ENCODE peak calls at places on chromosomes 7 and 10, in seven cellular contexts. One of them, this sample, is unnamed.

GRCh38 chr10:97006364-97006763 is 174.3 kb downstream of the LCOR start:
- DNase-seq in left ventricle myocardium inferior: no peak
- DNase-seq in glomerular endothelial cell: no peak
- DNase-seq in activated CD8-positive, alpha-beta memory T cell treated with anti-CD3 and anti-CD28 coated beads, Interleukin-2, amount 50 U/mL, for 48 hours: peak; percentile 39
- DNase-seq in activated T-cell treated with anti-CD3 and anti-CD28 coated beads, Interleukin-2, amount 50 U/mL, for 72 hours: no peak
- DNase-seq in K562: no peak
- DNase-seq in fibroblast of villous mesenchyme: no peak
- DNase-seq in this sample: no peak

GRCh38 chr10:98980353-98980752 is 255.3 kb downstream of the HPSE2 start:
- DNase-seq in left ventricle myocardium inferior: no peak
- DNase-seq in glomerular endothelial cell: no peak
- DNase-seq in activated CD8-positive, alpha-beta memory T cell treated with anti-CD3 and anti-CD28 coated beads, Interleukin-2, amount 50 U/mL, for 48 hours: no peak
- DNase-seq in activated T-cell treated with anti-CD3 and anti-CD28 coated beads, Interleukin-2, amount 50 U/mL, for 72 hours: no peak
- DNase-seq in K562: no peak
- DNase-seq in fibroblast of villous mesenchyme: no peak
- DNase-seq in this sample: no peak

GRCh38 chr10:97234403-97234802 is 48.6 kb upstream of the SLIT1 start:
- DNase-seq in left ventricle myocardium inferior: no peak
- DNase-seq in glomerular endothelial cell: no peak
- DNase-seq in activated CD8-positive, alpha-beta memory T cell treated with anti-CD3 and anti-CD28 coated beads, Interleukin-2, amount 50 U/mL, for 48 hours: no peak
- DNase-seq in activated T-cell treated with anti-CD3 and anti-CD28 coated beads, Interleukin-2, amount 50 U/mL, for 72 hours: no peak
- DNase-seq in K562: peak; percentile 35
- DNase-seq in fibroblast of villous mesenchyme: peak; percentile 36
- DNase-seq in this sample: peak; percentile 62

GRCh38 chr7:107596881-107597581 is 17.0 kb downstream of the BCAP29 start:
- DNase-seq in left ventricle myocardium inferior: no peak
- DNase-seq in glomerular endothelial cell: peak; percentile 83
- DNase-seq in activated CD8-positive, alpha-beta memory T cell treated with anti-CD3 and anti-CD28 coated beads, Interleukin-2, amount 50 U/mL, for 48 hours: no peak
- DNase-seq in activated T-cell treated with anti-CD3 and anti-CD28 coated beads, Interleukin-2, amount 50 U/mL, for 72 hours: no peak
- DNase-seq in K562: no peak
- DNase-seq in fibroblast of villous mesenchyme: peak; percentile 18
- DNase-seq in this sample: peak; percentile 99

GRCh38 chr7:28456037-28456436 is 43.7 kb downstream of the CREB5 start:
- DNase-seq in left ventricle myocardium inferior: no peak
- DNase-seq in glomerular endothelial cell: no peak
- DNase-seq in activated CD8-positive, alpha-beta memory T cell treated with anti-CD3 and anti-CD28 coated beads, Interleukin-2, amount 50 U/mL, for 48 hours: no peak
- DNase-seq in activated T-cell treated with anti-CD3 and anti-CD28 coated beads, Interleukin-2, amount 50 U/mL, for 72 hours: no peak
- DNase-seq in K562: no peak
- DNase-seq in fibroblast of villous mesenchyme: peak; percentile 10
- DNase-seq in this sample: no peak

GRCh38 chr10:30865141-30865926 is 166.3 kb downstream of the ZNF438 start:
- DNase-seq in left ventricle myocardium inferior: no peak
- DNase-seq in glomerular endothelial cell: no peak
- DNase-seq in activated CD8-positive, alpha-beta memory T cell treated with anti-CD3 and anti-CD28 coated beads, Interleukin-2, amount 50 U/mL, for 48 hours: no peak
- DNase-seq in activated T-cell treated with anti-CD3 and anti-CD28 coated beads, Interleukin-2, amount 50 U/mL, for 72 hours: no peak
- DNase-seq in K562: no peak
- DNase-seq in fibroblast of villous mesenchyme: peak; percentile 91
- DNase-seq in this sample: no peak

GRCh38 chr7:135706858-135707569 is 21.0 kb downstream of the SLC13A4 start:
- DNase-seq in left ventricle myocardium inferior: no peak
- DNase-seq in glomerular endothelial cell: no peak
- DNase-seq in activated CD8-positive, alpha-beta memory T cell treated with anti-CD3 and anti-CD28 coated beads, Interleukin-2, amount 50 U/mL, for 48 hours: no peak
- DNase-seq in activated T-cell treated with anti-CD3 and anti-CD28 coated beads, Interleukin-2, amount 50 U/mL, for 72 hours: no peak
- DNase-seq in K562: no peak
- DNase-seq in fibroblast of villous mesenchyme: no peak
- DNase-seq in this sample: no peak

GRCh38 chr10:73871915-73872710 is 2.2 kb downstream of the CAMK2G start:
- DNase-seq in left ventricle myocardium inferior: no peak
- DNase-seq in glomerular endothelial cell: no peak
- DNase-seq in activated CD8-positive, alpha-beta memory T cell treated with anti-CD3 and anti-CD28 coated beads, Interleukin-2, amount 50 U/mL, for 48 hours: no peak
- DNase-seq in activated T-cell treated with anti-CD3 and anti-CD28 coated beads, Interleukin-2, amount 50 U/mL, for 72 hours: no peak
- DNase-seq in K562: no peak
- DNase-seq in fibroblast of villous mesenchyme: peak; percentile 52
- DNase-seq in this sample: no peak

GRCh38 chr7:16889851-16890443 is 8.2 kb upstream of the AGR3 start:
- DNase-seq in left ventricle myocardium inferior: no peak
- DNase-seq in glomerular endothelial cell: no peak
- DNase-seq in activated CD8-positive, alpha-beta memory T cell treated with anti-CD3 and anti-CD28 coated beads, Interleukin-2, amount 50 U/mL, for 48 hours: no peak
- DNase-seq in activated T-cell treated with anti-CD3 and anti-CD28 coated beads, Interleukin-2, amount 50 U/mL, for 72 hours: no peak
- DNase-seq in K562: no peak
- DNase-seq in fibroblast of villous mesenchyme: no peak
- DNase-seq in this sample: no peak

GRCh38 chr7:64863969-64864368 is 39.1 kb upstream of the ZNF273 start:
- DNase-seq in left ventricle myocardium inferior: no peak
- DNase-seq in glomerular endothelial cell: no peak
- DNase-seq in activated CD8-positive, alpha-beta memory T cell treated with anti-CD3 and anti-CD28 coated beads, Interleukin-2, amount 50 U/mL, for 48 hours: no peak
- DNase-seq in activated T-cell treated with anti-CD3 and anti-CD28 coated beads, Interleukin-2, amount 50 U/mL, for 72 hours: no peak
- DNase-seq in K562: no peak
- DNase-seq in fibroblast of villous mesenchyme: no peak
- DNase-seq in this sample: no peak

GRCh38 chr10:34933676-34934075 is 118.6 kb upstream of the PARD3 start:
- DNase-seq in left ventricle myocardium inferior: peak; percentile 59
- DNase-seq in glomerular endothelial cell: no peak
- DNase-seq in activated CD8-positive, alpha-beta memory T cell treated with anti-CD3 and anti-CD28 coated beads, Interleukin-2, amount 50 U/mL, for 48 hours: no peak
- DNase-seq in activated T-cell treated with anti-CD3 and anti-CD28 coated beads, Interleukin-2, amount 50 U/mL, for 72 hours: no peak
- DNase-seq in K562: no peak
- DNase-seq in fibroblast of villous mesenchyme: no peak
- DNase-seq in this sample: no peak